ENCODE peak calls at places on chromosomes 13 and 19, in six cellular contexts. I, O, X, Q, A and T are unnamed samples.
A peak's percentile ranks its signal among the peaks of the same experiment; 100 is the strongest.

GRCh38 chr19:43524922-43525835 is 1.8 kb downstream of the ETHE1 start:
- DNase-seq in I (no peak), Q (no peak), O (peak; percentile 80), X (peak; percentile 63), A (peak; percentile 77), T (peak; percentile 81)

GRCh38 chr19:10643968-10644290 is 10.2 kb upstream of the ILF3 start:
- DNase-seq in A (no peak), I (no peak), O (no peak), Q (no peak), X (no peak), T (peak; percentile 83)

GRCh38 chr19:31304877-31305312 is 44.3 kb downstream of the TSHZ3 start:
- DNase-seq in Q (no peak), A (no peak), O (no peak), X (peak; percentile 57), I (no peak), T (no peak)

GRCh38 chr19:2129022-2129421 is 22.3 kb downstream of the AP3D1 start:
- DNase-seq in A (no peak), O (no peak), I (no peak), X (no peak), Q (no peak), T (no peak)

GRCh38 chr13:25971499-25972145 is 80.2 kb downstream of the SHISA2 start:
- DNase-seq in O (no peak), X (no peak), Q (no peak), A (no peak), I (no peak), T (peak; percentile 46)

GRCh38 chr19:411723-412355 is 2.9 kb upstream of the C2CD4C start:
- DNase-seq in Q (no peak), X (no peak), O (no peak), A (no peak), I (no peak), T (no peak)

GRCh38 chr19:49930483-49931011 is 1.2 kb upstream of the NUP62 start:
- DNase-seq in X (peak; percentile 27), Q (no peak), O (no peak), A (no peak), I (no peak), T (peak; percentile 22)

GRCh38 chr19:39497850-39498261 is 891 bp upstream of the DLL3 start:
- DNase-seq in X (peak; percentile 49), A (peak; percentile 84), Q (no peak), I (peak; percentile 2), O (peak; percentile 82), T (peak; percentile 84)

GRCh38 chr19:5207806-5208205 is 132.8 kb downstream of the PTPRS start:
- DNase-seq in O (no peak), X (no peak), A (no peak), I (no peak), Q (no peak), T (no peak)

GRCh38 chr13:98879965-98880364 is 97.9 kb downstream of the DOCK9 start:
- DNase-seq in X (no peak), Q (no peak), I (no peak), A (no peak), O (no peak), T (peak; percentile 44)

GRCh38 chr19:35389192-35389861 is 18.5 kb downstream of the GPR42 start:
- DNase-seq in X (no peak), A (no peak), O (no peak), I (no peak), Q (no peak), T (no peak)